ENCODE peak calls at places on chromosome 17, in ten cellular contexts. U is fibroblast of lung, P is heart right ventricle, Z is adrenal gland, C is fibroblast of mammary gland, W is endothelial cell of umbilical vein, V is kidney, S is suprapubic skin, E is fibroblast of villous mesenchyme, J is Calu3. D is an unnamed sample.

GRCh38 chr17:34220776-34221390 is 34.2 kb upstream of the CCL2 start:
- DNase-seq in W (no peak), P (no peak), J (no peak), V (no peak), C (no peak), U (no peak), E (peak; percentile 20), Z (no peak), S (no peak), D (no peak)

GRCh38 chr17:9346296-9346926 is 229.2 kb downstream of the STX8 start:
- DNase-seq in E (peak; percentile 72), S (no peak), U (peak; percentile 22), W (no peak), V (no peak), P (no peak), C (peak; percentile 74), Z (no peak), J (no peak), D (no peak)

GRCh38 chr17:31690118-31690517 is 168.9 kb downstream of the COPRS start:
- DNase-seq in U (peak; percentile 70), C (no peak), Z (no peak), P (no peak), J (no peak), V (no peak), W (no peak), S (no peak), E (peak; percentile 56), D (no peak)

GRCh38 chr17:75110307-75110937 is 653 bp downstream of the ARMC7 start:
- DNase-seq in W (no peak), U (no peak), V (peak; percentile 82), S (no peak), P (no peak), J (peak; percentile 46), Z (no peak), E (no peak), C (no peak), D (no peak)

GRCh38 chr17:1736348-1737281 is 6.1 kb upstream of the SERPINF2 start:
- DNase-seq in W (no peak), U (peak; percentile 82), E (peak; percentile 92), V (peak; percentile 92), J (no peak), Z (peak; percentile 87), C (peak; percentile 85), S (no peak), P (peak; percentile 75), D (peak; percentile 86)

GRCh38 chr17:80596760-80597608 is 52.3 kb downstream of the RPTOR start:
- DNase-seq in U (no peak), P (no peak), E (no peak), J (no peak), S (no peak), Z (no peak), V (no peak), C (peak; percentile 33), W (no peak), D (peak; percentile 59)

GRCh38 chr17:9230861-9231260 is 209.6 kb downstream of the NTN1 start:
- DNase-seq in E (no peak), C (no peak), P (no peak), U (no peak), V (peak; percentile 76), Z (no peak), J (no peak), W (no peak), S (no peak), D (no peak)

GRCh38 chr17:29158515-29159275 is 21.5 kb downstream of the MYO18A start:
- DNase-seq in J (peak; percentile 59), W (no peak), S (no peak), P (no peak), Z (no peak), V (peak; percentile 69), E (peak; percentile 91), U (peak; percentile 67), C (no peak), D (no peak)

GRCh38 chr17:6056104-6056503 is 14.1 kb upstream of the WSCD1 start:
- DNase-seq in Z (no peak), U (no peak), V (peak; percentile 15), W (no peak), E (no peak), S (no peak), C (no peak), J (no peak), P (no peak), D (no peak)

GRCh38 chr17:14886200-14886739 is 378.9 kb downstream of the PMP22 start:
- DNase-seq in W (no peak), U (peak; percentile 14), E (no peak), J (no peak), V (no peak), Z (no peak), S (no peak), C (peak; percentile 31), P (no peak), D (peak; percentile 18)

GRCh38 chr17:65388911-65389310 is 172.5 kb downstream of the AXIN2 start:
- DNase-seq in U (no peak), W (no peak), S (no peak), C (peak; percentile 65), V (no peak), Z (no peak), P (no peak), E (peak; percentile 19), J (no peak), D (no peak)

GRCh38 chr17:39808409-39808997 is 55.6 kb downstream of the IKZF3 start:
- DNase-seq in P (no peak), Z (no peak), J (peak; percentile 98), S (no peak), W (no peak), C (no peak), E (no peak), U (no peak), V (no peak), D (no peak)

GRCh38 chr17:45131294-45131615 is 1.1 kb downstream of the PLCD3 start:
- DNase-seq in V (peak; percentile 55), W (no peak), Z (no peak), E (no peak), J (no peak), S (no peak), C (no peak), U (no peak), P (no peak), D (no peak)

GRCh38 chr17:6474906-6475305 is 30.7 kb downstream of the PIMREG start:
- DNase-seq in S (no peak), W (no peak), V (no peak), U (no peak), J (no peak), C (no peak), Z (no peak), E (peak; percentile 34), P (no peak), D (no peak)

GRCh38 chr17:35540589-35541404 is 3.3 kb upstream of the SLFN12L start:
- DNase-seq in E (peak; percentile 63), S (no peak), V (no peak), P (no peak), U (peak; percentile 59), J (no peak), W (peak; percentile 85), Z (peak; percentile 43), C (peak; percentile 25), D (peak; percentile 27)

GRCh38 chr17:5254903-5255521 is 20.4 kb upstream of the SCIMP start:
- DNase-seq in P (no peak), J (no peak), C (no peak), W (no peak), E (peak; percentile 15), U (no peak), Z (no peak), V (no peak), S (no peak), D (no peak)

GRCh38 chr17:22506861-22507260 is 814.5 kb downstream of the KCNJ18 start:
- DNase-seq in C (no peak), V (no peak), J (no peak), U (no peak), W (no peak), P (no peak), S (no peak), Z (no peak), E (no peak), D (no peak)

GRCh38 chr17:36553459-36553858 is 8.7 kb downstream of the GGNBP2 start:
- DNase-seq in U (no peak), W (no peak), C (no peak), Z (no peak), V (no peak), J (no peak), S (no peak), E (no peak), P (no peak), D (no peak)
- TF ChIP-seq CTCF in U (no peak), W (no peak), C (no peak), Z (no peak), V (no peak), J (no peak), S (no peak), E (no peak), P (no peak), D (no peak)

DNA sequence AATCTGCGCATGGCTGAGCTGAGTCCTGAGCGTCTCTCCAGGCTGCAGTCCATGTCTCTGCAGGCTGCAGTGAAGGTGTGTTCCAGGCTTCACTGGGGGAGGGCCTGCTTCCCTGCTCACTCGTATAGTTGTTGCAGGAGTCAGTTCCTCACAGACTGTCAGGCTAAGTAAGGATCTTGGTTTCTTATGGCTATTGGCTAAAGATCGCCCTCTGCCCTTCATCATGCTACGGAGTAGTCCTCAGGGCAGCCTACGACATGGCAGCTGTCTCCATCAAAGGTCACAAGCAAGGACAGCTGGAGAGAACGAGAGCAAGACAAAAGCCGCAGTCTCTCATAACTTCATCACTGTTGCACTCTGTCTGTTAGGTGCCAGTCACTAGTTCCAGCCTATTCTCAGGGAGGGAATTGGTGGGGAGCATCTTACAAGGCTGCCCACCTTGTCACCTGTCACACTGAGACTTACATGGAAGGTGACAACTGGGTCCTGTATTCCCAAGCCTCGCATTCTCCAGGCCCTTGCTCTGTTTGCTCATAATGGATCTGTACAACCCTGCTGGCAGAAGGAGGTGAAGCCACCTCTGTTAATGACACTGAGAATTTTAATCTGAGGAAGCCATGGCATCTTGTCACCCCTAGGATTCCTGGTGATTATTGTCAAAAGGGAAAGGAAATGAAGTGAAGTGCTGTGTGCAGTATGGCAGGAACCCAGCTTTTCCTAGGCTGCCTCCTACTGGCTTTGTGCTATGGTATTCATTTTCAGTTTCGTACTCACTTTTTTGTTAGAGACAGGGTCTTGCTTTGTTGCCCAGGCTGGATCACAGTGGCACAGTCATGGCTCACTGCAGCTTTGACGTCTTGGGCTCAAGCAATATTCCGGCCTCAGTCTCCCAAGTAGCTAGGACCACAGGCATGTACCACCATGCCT is 43.4 kb downstream of the MFSD11 start:
- DNase-seq in U (no peak), J (no peak), Z (no peak), C (no peak), P (no peak), S (no peak), E (no peak), V (no peak), W (no peak), D (no peak)
- TF ChIP-seq CTCF in U (no peak), J (no peak), Z (no peak), C (peak; percentile 4), P (no peak), S (no peak), E (no peak), V (no peak), W (no peak), D (no peak)

GRCh38 chr17:81958633-81959342 is 2.2 kb downstream of the NOTUM start:
- DNase-seq in E (no peak), V (no peak), Z (no peak), C (no peak), S (no peak), J (no peak), W (no peak), U (no peak), P (no peak), D (no peak)
- TF ChIP-seq CTCF in E (no peak), V (no peak), Z (no peak), C (no peak), S (no peak), J (no peak), W (no peak), U (no peak), P (no peak), D (no peak)

GRCh38 chr17:61511480-61512182 is 59.4 kb downstream of the TBX4 start:
- DNase-seq in V (peak; percentile 25), J (no peak), C (no peak), U (no peak), S (no peak), P (no peak), E (no peak), Z (no peak), W (no peak), D (no peak)
- TF ChIP-seq CTCF in V (no peak), J (no peak), C (no peak), U (no peak), S (no peak), P (no peak), E (peak; percentile 9), Z (no peak), W (no peak), D (no peak)